ENCODE peak calls at places on chromosomes 16 and 17, in seven cellular contexts. One of them, this sample, is unnamed. For H3K36me3, the result is how much of the 10 kb centered on the place peaks cover.

GRCh38 chr16:51953541-51953940 is 593.4 kb downstream of the TOX3 start:
- DNase-seq in tibial artery: no peak
- DNase-seq in pancreas: no peak
- DNase-seq in breast epithelium: no peak
- DNase-seq in heart right ventricle: no peak
- DNase-seq in IMR-90: no peak
- DNase-seq in colonic mucosa: no peak
- DNase-seq in this sample: no peak

GRCh38 chr17:56478836-56479447 is 114.6 kb upstream of the NOG start:
- DNase-seq in tibial artery: no peak
- DNase-seq in pancreas: no peak
- DNase-seq in breast epithelium: no peak
- DNase-seq in heart right ventricle: no peak
- DNase-seq in IMR-90: peak
- DNase-seq in colonic mucosa: peak
- DNase-seq in this sample: peak

GRCh38 chr16:79286646-79287423 is 313.7 kb downstream of the MAF start:
- DNase-seq in tibial artery: peak
- DNase-seq in pancreas: peak
- DNase-seq in breast epithelium: no peak
- DNase-seq in heart right ventricle: no peak
- DNase-seq in IMR-90: no peak
- DNase-seq in colonic mucosa: peak
- DNase-seq in this sample: no peak

GRCh38 chr16:64489449-64489848 is 632.4 kb downstream of the CDH11 start:
- DNase-seq in tibial artery: no peak
- DNase-seq in pancreas: no peak
- DNase-seq in breast epithelium: no peak
- DNase-seq in heart right ventricle: no peak
- DNase-seq in IMR-90: peak
- DNase-seq in colonic mucosa: no peak
- DNase-seq in this sample: no peak

GRCh38 chr16:65782537-65783290 is 583.8 kb upstream of the CDH5 start:
- DNase-seq in tibial artery: no peak
- DNase-seq in pancreas: no peak
- DNase-seq in breast epithelium: no peak
- DNase-seq in heart right ventricle: no peak
- DNase-seq in IMR-90: peak
- DNase-seq in colonic mucosa: no peak
- DNase-seq in this sample: peak

GRCh38 chr17:41583137-41584127 is 3.3 kb downstream of the KRT14 start:
- DNase-seq in tibial artery: no peak
- DNase-seq in pancreas: peak
- DNase-seq in breast epithelium: no peak
- DNase-seq in heart right ventricle: no peak
- DNase-seq in IMR-90: no peak
- DNase-seq in colonic mucosa: peak
- DNase-seq in this sample: no peak

GRCh38 chr16:15460601-15461000 is 26.2 kb downstream of the BMERB1 start:
- DNase-seq in tibial artery: no peak
- DNase-seq in pancreas: no peak
- DNase-seq in breast epithelium: no peak
- DNase-seq in heart right ventricle: no peak
- DNase-seq in IMR-90: no peak
- DNase-seq in colonic mucosa: no peak
- DNase-seq in this sample: no peak

GRCh38 chr16:55621771-55622170 is 34.0 kb upstream of the SLC6A2 start:
- DNase-seq in tibial artery: no peak
- DNase-seq in pancreas: no peak
- DNase-seq in breast epithelium: no peak
- DNase-seq in heart right ventricle: no peak
- DNase-seq in IMR-90: no peak
- DNase-seq in colonic mucosa: no peak
- DNase-seq in this sample: no peak

GRCh38 chr16:14345512-14346115 is 274.5 kb downstream of the MRTFB start:
- DNase-seq in tibial artery: no peak
- DNase-seq in pancreas: no peak
- DNase-seq in breast epithelium: no peak
- DNase-seq in heart right ventricle: no peak
- DNase-seq in IMR-90: no peak
- DNase-seq in colonic mucosa: no peak
- DNase-seq in this sample: no peak

GRCh38 chr17:40190197-40191021 is 13.1 kb downstream of the RAPGEFL1 start:
- DNase-seq in tibial artery: no peak
- DNase-seq in pancreas: no peak
- DNase-seq in breast epithelium: no peak
- DNase-seq in heart right ventricle: no peak
- DNase-seq in IMR-90: no peak
- DNase-seq in colonic mucosa: no peak
- DNase-seq in this sample: no peak

GRCh38 chr16:89448656-89449055 is 41.7 kb downstream of the ANKRD11 start:
- DNase-seq in tibial artery: no peak
- DNase-seq in pancreas: no peak
- DNase-seq in breast epithelium: no peak
- DNase-seq in heart right ventricle: peak
- DNase-seq in IMR-90: no peak
- DNase-seq in colonic mucosa: peak
- DNase-seq in this sample: no peak

GRCh38 chr16:84138824-84139627 is 6.0 kb downstream of the HSDL1 start:
- DNase-seq in tibial artery: peak
- DNase-seq in pancreas: no peak
- DNase-seq in breast epithelium: no peak
- DNase-seq in heart right ventricle: peak
- DNase-seq in IMR-90: peak
- DNase-seq in colonic mucosa: no peak
- DNase-seq in this sample: peak

GRCh38 chr16:68596266-68596665 is 48.8 kb upstream of the CDH3 start:
- DNase-seq in tibial artery: no peak
- DNase-seq in pancreas: no peak
- DNase-seq in breast epithelium: no peak
- DNase-seq in heart right ventricle: no peak
- DNase-seq in IMR-90: no peak
- DNase-seq in colonic mucosa: no peak
- DNase-seq in this sample: no peak

GRCh38 chr17:419073-419735 is 66.6 kb upstream of the RPH3AL start:
- DNase-seq in tibial artery: no peak
- DNase-seq in pancreas: no peak
- DNase-seq in breast epithelium: no peak
- DNase-seq in heart right ventricle: no peak
- DNase-seq in IMR-90: no peak
- DNase-seq in colonic mucosa: no peak
- DNase-seq in this sample: no peak

GRCh38 chr17:78718575-78719209 is 63.4 kb downstream of the CYTH1 start:
- DNase-seq in tibial artery: no peak
- DNase-seq in pancreas: no peak
- DNase-seq in breast epithelium: no peak
- DNase-seq in heart right ventricle: no peak
- DNase-seq in IMR-90: no peak
- DNase-seq in colonic mucosa: no peak
- DNase-seq in this sample: no peak

GRCh38 chr16:75810998-75811634 is 84.8 kb upstream of the CPHXL start:
- DNase-seq in tibial artery: no peak
- DNase-seq in pancreas: no peak
- DNase-seq in breast epithelium: no peak
- DNase-seq in heart right ventricle: no peak
- DNase-seq in IMR-90: no peak
- DNase-seq in colonic mucosa: no peak
- DNase-seq in this sample: no peak

GRCh38 chr17:19361975-19362292 is 589 bp downstream of the B9D1 start:
- DNase-seq in tibial artery: no peak
- DNase-seq in pancreas: no peak
- DNase-seq in breast epithelium: no peak
- DNase-seq in heart right ventricle: no peak
- DNase-seq in IMR-90: no peak
- DNase-seq in colonic mucosa: no peak
- DNase-seq in this sample: no peak

GRCh38 chr16:69410285-69410990 is 14.0 kb upstream of the CYB5B start:
- DNase-seq in tibial artery: no peak
- DNase-seq in pancreas: no peak
- DNase-seq in breast epithelium: no peak
- DNase-seq in heart right ventricle: no peak
- DNase-seq in IMR-90: peak
- DNase-seq in colonic mucosa: no peak
- DNase-seq in this sample: no peak

GRCh38 chr16:62022688-62023087 is 13.6 kb downstream of the CDH8 start:
- DNase-seq in tibial artery: no peak
- DNase-seq in pancreas: no peak
- DNase-seq in breast epithelium: no peak
- DNase-seq in heart right ventricle: no peak
- DNase-seq in IMR-90: no peak
- DNase-seq in colonic mucosa: no peak
- DNase-seq in this sample: no peak

GRCh38 chr16:63714876-63715275 is 1407.0 kb downstream of the CDH11 start:
- DNase-seq in tibial artery: no peak
- DNase-seq in pancreas: no peak
- DNase-seq in breast epithelium: no peak
- DNase-seq in heart right ventricle: no peak
- DNase-seq in IMR-90: no peak
- DNase-seq in colonic mucosa: no peak
- DNase-seq in this sample: no peak

GRCh38 chr17:80817861-80818260 is 173.8 kb upstream of the CHMP6 start:
- DNase-seq in tibial artery: no peak
- DNase-seq in pancreas: peak
- DNase-seq in breast epithelium: no peak
- DNase-seq in heart right ventricle: no peak
- DNase-seq in IMR-90: peak
- DNase-seq in colonic mucosa: no peak
- DNase-seq in this sample: no peak

GRCh38 chr16:79805621-79806020 is 205.1 kb upstream of the MAF start:
- DNase-seq in tibial artery: no peak
- DNase-seq in pancreas: no peak
- DNase-seq in breast epithelium: no peak
- DNase-seq in heart right ventricle: no peak
- DNase-seq in IMR-90: no peak
- DNase-seq in colonic mucosa: no peak
- DNase-seq in this sample: no peak

GRCh38 chr16:20868890-20869289 is 31.3 kb downstream of the DCUN1D3 start:
- DNase-seq in tibial artery: peak
- DNase-seq in pancreas: peak
- DNase-seq in breast epithelium: peak
- DNase-seq in heart right ventricle: peak
- DNase-seq in IMR-90: peak
- DNase-seq in colonic mucosa: peak
- DNase-seq in this sample: peak

DNA sequence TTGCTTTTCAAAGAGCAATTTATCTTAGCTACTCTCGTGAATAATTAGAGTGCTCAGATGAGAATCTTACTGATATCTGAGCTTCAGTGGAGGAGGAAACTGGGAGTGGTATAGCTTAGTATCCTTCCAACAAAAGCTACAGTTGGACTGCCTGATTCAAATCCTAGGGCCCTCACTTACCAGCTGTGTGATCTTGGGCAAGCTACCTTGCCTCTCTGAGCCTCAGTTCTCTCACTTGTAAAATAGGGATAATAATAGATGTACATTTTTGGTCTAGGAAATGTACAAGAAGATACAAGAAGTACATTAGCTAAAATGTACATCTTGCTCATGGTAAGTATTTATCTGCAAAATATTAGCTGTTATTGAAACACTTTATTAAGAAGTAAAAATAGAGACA is 502.0 kb downstream of the HAPSTR1 start:
- DNase-seq in tibial artery: no peak
- DNase-seq in pancreas: no peak
- DNase-seq in breast epithelium: no peak
- DNase-seq in heart right ventricle: no peak
- DNase-seq in IMR-90: no peak
- DNase-seq in colonic mucosa: no peak
- DNase-seq in this sample: no peak
- H3K27ac ChIP-seq in tibial artery: no peak
- H3K27ac ChIP-seq in pancreas: no peak
- H3K27ac ChIP-seq in breast epithelium: no peak
- H3K27ac ChIP-seq in heart right ventricle: no peak
- H3K27ac ChIP-seq in IMR-90: no peak
- H3K27ac ChIP-seq in colonic mucosa: no peak
- H3K27ac ChIP-seq in this sample: no peak

GRCh38 chr17:57975044-57975443 is 13.0 kb downstream of the VEZF1 start:
- DNase-seq in tibial artery: no peak
- DNase-seq in pancreas: no peak
- DNase-seq in breast epithelium: no peak
- DNase-seq in heart right ventricle: no peak
- DNase-seq in IMR-90: peak
- DNase-seq in colonic mucosa: no peak
- DNase-seq in this sample: no peak
- H3K36me3 ChIP-seq in tibial artery: half or more
- H3K36me3 ChIP-seq in pancreas: under half
- H3K36me3 ChIP-seq in breast epithelium: under half
- H3K36me3 ChIP-seq in heart right ventricle: half or more
- H3K36me3 ChIP-seq in IMR-90: under half
- H3K36me3 ChIP-seq in colonic mucosa: under half
- H3K36me3 ChIP-seq in this sample: half or more

DNA sequence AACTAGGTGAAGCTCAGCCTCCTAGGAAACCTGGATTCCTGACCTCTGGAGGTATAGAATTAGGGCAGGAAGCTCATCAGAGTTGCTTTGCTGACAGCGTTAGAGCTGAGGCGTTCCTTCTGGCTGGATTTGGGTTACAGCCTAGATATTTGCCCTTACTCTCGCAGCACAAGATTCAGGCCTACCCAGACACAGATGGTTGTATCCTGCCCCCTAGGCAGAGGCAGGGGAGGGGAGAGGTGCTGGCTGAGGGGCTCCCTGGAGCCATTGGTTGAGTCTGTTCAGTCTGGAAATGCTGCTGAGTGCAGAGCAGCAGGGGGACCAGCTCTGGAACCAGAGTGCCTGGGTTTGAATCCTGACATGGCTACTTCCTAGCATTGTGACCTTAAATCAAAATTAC is 78.5 kb downstream of the MPRIP start:
- DNase-seq in tibial artery: no peak
- DNase-seq in pancreas: peak
- DNase-seq in breast epithelium: no peak
- DNase-seq in heart right ventricle: no peak
- DNase-seq in IMR-90: no peak
- DNase-seq in colonic mucosa: peak
- DNase-seq in this sample: no peak
- TF ChIP-seq CTCF in tibial artery: no peak
- TF ChIP-seq CTCF in pancreas: no peak
- TF ChIP-seq CTCF in breast epithelium: no peak
- TF ChIP-seq CTCF in heart right ventricle: no peak
- TF ChIP-seq CTCF in IMR-90: no peak
- TF ChIP-seq CTCF in colonic mucosa: no peak
- TF ChIP-seq CTCF in this sample: no peak

GRCh38 chr17:64400644-64401043 is 10.0 kb upstream of the PECAM1 start:
- DNase-seq in tibial artery: no peak
- DNase-seq in pancreas: no peak
- DNase-seq in breast epithelium: no peak
- DNase-seq in heart right ventricle: no peak
- DNase-seq in IMR-90: no peak
- DNase-seq in colonic mucosa: no peak
- DNase-seq in this sample: no peak

GRCh38 chr17:64399071-64399766 is 8.6 kb upstream of the PECAM1 start:
- DNase-seq in tibial artery: no peak
- DNase-seq in pancreas: no peak
- DNase-seq in breast epithelium: no peak
- DNase-seq in heart right ventricle: no peak
- DNase-seq in IMR-90: no peak
- DNase-seq in colonic mucosa: no peak
- DNase-seq in this sample: no peak

GRCh38 chr17:64399767-64400156 is 9.1 kb upstream of the PECAM1 start:
- DNase-seq in tibial artery: no peak
- DNase-seq in pancreas: no peak
- DNase-seq in breast epithelium: no peak
- DNase-seq in heart right ventricle: no peak
- DNase-seq in IMR-90: no peak
- DNase-seq in colonic mucosa: no peak
- DNase-seq in this sample: no peak

GRCh38 chr17:64401244-64401860 is 10.7 kb upstream of the PECAM1 start:
- DNase-seq in tibial artery: no peak
- DNase-seq in pancreas: no peak
- DNase-seq in breast epithelium: no peak
- DNase-seq in heart right ventricle: no peak
- DNase-seq in IMR-90: no peak
- DNase-seq in colonic mucosa: no peak
- DNase-seq in this sample: no peak

GRCh38 chr17:64398330-64398729 is 7.7 kb upstream of the PECAM1 start:
- DNase-seq in tibial artery: no peak
- DNase-seq in pancreas: no peak
- DNase-seq in breast epithelium: no peak
- DNase-seq in heart right ventricle: no peak
- DNase-seq in IMR-90: no peak
- DNase-seq in colonic mucosa: no peak
- DNase-seq in this sample: no peak
- H3K27ac ChIP-seq in tibial artery: no peak
- H3K27ac ChIP-seq in pancreas: no peak
- H3K27ac ChIP-seq in breast epithelium: no peak
- H3K27ac ChIP-seq in heart right ventricle: no peak
- H3K27ac ChIP-seq in IMR-90: no peak
- H3K27ac ChIP-seq in colonic mucosa: no peak
- H3K27ac ChIP-seq in this sample: no peak